ENCODE peak calls at places on chromosomes 6 and 20, in six cellular contexts. N is retinal pigment epithelial cell, Q is cardiac muscle cell, E is testis, V is cardiac fibroblast, I is Peyer's patch. X is an unnamed sample.

GRCh38 chr6:160122744-160123143 is 1.1 kb downstream of the SLC22A1 start:
- DNase-seq in V (no peak), E (no peak), I (no peak), Q (no peak), N (no peak), X (no peak)

GRCh38 chr20:51329845-51330244 is 212.7 kb downstream of the NFATC2 start:
- DNase-seq in Q (no peak), N (no peak), I (no peak), V (no peak), E (no peak), X (no peak)

GRCh38 chr20:52926505-52926904 is 45.7 kb upstream of the TSHZ2 start:
- DNase-seq in I (no peak), E (no peak), Q (no peak), V (no peak), N (no peak), X (no peak)

GRCh38 chr20:10502098-10502526 is 67.0 kb downstream of the SLX4IP start:
- DNase-seq in E (no peak), N (no peak), I (no peak), Q (no peak), V (no peak), X (no peak)

GRCh38 chr6:122530440-122531046 is 58.9 kb upstream of the SERINC1 start:
- DNase-seq in N (peak; percentile 16), Q (peak; percentile 81), I (no peak), V (peak; percentile 80), E (peak; percentile 75), X (peak; percentile 72)

GRCh38 chr6:98842489-98843180 is 8.3 kb downstream of the POU3F2 start:
- DNase-seq in I (peak; percentile 48), N (no peak), V (no peak), Q (peak; percentile 43), E (no peak), X (no peak)

GRCh38 chr6:168908887-168909286 is 344.8 kb downstream of the THBS2 start:
- DNase-seq in I (no peak), Q (no peak), N (no peak), E (no peak), V (peak; percentile 65), X (no peak)

GRCh38 chr6:41278699-41279405 is 7.6 kb downstream of the TREM1 start:
- DNase-seq in Q (peak; percentile 87), I (no peak), V (peak; percentile 69), E (peak; percentile 65), N (no peak), X (peak; percentile 77)

GRCh38 chr20:63366658-63367360 is 5.7 kb upstream of the CHRNA4 start:
- DNase-seq in N (no peak), Q (peak; percentile 48), I (no peak), E (no peak), V (no peak), X (no peak)

DNA sequence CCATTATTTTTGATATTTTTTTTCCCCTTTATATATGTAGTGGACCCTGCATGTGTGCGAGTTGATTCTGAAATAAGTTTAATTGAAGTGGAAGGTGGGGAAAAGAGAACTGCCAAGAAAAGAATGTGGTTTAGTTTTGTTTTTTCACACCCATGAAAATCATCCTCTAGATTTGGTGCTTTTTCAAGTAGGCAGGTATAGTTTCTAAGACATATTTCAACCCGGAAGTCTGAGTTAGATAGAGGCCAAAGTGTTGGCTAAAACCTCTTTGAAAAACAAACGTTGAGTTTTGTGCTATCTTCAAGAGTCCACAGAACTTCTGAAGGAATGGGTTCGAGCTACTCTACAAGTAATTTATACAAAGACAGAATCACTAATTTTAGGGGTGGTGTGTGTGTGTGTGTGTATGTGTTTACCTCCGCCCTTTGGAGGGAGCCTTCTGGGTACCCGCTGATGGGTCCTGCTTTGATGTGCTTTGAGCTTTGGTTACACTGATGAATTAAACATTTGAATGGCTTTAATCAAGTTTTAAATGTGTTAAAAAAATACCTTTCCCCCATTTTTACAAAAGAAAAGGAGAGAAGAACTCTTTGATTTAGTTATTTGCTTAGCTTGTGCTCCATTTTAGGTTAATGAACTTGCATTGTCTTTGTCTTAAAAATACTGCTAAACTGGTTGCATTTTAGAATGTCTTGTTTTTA is 2.5 kb downstream of the RREB1 start:
- DNase-seq in Q (no peak), N (no peak), V (no peak), I (no peak), E (no peak), X (no peak)
- H3K4me3 ChIP-seq in Q (peak overlapping the region; percentile 89), N (no peak overlapping the region), V (peak overlapping the region; percentile 93), I (no peak overlapping the region), E (peak overlapping the region; percentile 94), X (peak overlapping the region; percentile 92)

DNA sequence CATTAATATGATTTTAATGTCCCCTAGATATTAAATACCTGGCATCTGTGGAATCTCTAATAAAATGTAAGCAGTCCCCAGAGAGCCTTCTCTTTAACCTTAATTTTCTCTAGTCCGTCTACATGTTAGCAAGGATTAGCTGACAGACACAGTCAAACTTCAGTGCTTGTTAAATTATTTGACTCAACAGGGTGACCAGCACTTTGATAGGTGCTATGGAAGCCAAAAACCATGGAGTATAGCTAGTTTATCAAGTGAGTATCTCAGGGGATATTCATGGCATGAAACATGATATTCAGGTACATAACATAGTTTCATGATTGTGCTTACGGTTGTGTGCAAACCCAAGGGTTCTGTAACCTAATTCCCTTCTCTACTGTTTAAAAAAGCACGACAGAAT is 3.9 kb downstream of the RHAG start:
- DNase-seq in I (no peak), V (no peak), Q (no peak), E (no peak), N (no peak), X (no peak)
- H3K4me3 ChIP-seq in I (no peak overlapping the region), V (no peak overlapping the region), Q (no peak overlapping the region), E (no peak overlapping the region), N (no peak overlapping the region), X (no peak overlapping the region)

GRCh38 chr6:15250440-15251168 is 4.7 kb downstream of the JARID2 start:
- DNase-seq in I (no peak), Q (no peak), V (no peak), N (no peak), E (no peak), X (no peak)
- H3K4me3 ChIP-seq in I (no peak overlapping the region), Q (no peak overlapping the region), V (no peak overlapping the region), N (no peak overlapping the region), E (no peak overlapping the region), X (no peak overlapping the region)

GRCh38 chr6:26577720-26578072 is 19.1 kb upstream of the ABT1 start:
- DNase-seq in N (no peak), V (no peak), Q (no peak), I (peak; percentile 24), E (no peak), X (no peak)
- H3K4me3 ChIP-seq in N (peak overlapping the region; percentile 52), V (peak overlapping the region; percentile 58), Q (peak overlapping the region; percentile 15), I (no peak overlapping the region), E (peak overlapping the region; percentile 42), X (peak overlapping the region; percentile 27)

DNA sequence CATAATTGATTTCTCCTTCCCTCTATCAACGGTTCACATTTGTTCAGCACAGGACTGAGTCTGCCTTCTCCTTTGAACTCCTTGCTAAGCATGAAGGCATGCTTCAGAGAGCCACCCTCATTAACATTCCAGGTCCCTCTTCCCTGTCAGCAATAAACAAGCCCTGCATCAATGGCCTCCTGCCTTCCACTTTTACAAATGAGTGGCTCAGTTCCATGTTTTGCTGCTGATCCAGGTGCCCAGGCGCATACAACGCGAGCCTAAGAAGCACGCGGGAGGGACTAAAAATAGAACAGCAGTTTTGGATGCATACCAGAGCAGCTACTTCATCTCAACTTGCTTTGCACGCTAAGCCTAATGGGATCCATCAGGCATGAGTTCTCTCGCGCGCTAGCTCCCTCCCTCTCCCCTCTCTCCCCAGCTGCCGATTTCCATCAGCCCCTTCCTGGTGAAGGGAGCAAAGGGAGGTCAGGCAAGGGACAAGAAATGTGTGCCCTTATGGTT is 53.4 kb downstream of the TRAF3IP2 start:
- DNase-seq in V (peak; percentile 95), N (peak; percentile 99), Q (peak; percentile 95), E (peak; percentile 89), I (no peak), X (no peak)
- H3K4me3 ChIP-seq in V (no peak overlapping the region), N (peak overlapping the region; percentile 7), Q (no peak overlapping the region), E (no peak overlapping the region), I (no peak overlapping the region), X (no peak overlapping the region)

DNA sequence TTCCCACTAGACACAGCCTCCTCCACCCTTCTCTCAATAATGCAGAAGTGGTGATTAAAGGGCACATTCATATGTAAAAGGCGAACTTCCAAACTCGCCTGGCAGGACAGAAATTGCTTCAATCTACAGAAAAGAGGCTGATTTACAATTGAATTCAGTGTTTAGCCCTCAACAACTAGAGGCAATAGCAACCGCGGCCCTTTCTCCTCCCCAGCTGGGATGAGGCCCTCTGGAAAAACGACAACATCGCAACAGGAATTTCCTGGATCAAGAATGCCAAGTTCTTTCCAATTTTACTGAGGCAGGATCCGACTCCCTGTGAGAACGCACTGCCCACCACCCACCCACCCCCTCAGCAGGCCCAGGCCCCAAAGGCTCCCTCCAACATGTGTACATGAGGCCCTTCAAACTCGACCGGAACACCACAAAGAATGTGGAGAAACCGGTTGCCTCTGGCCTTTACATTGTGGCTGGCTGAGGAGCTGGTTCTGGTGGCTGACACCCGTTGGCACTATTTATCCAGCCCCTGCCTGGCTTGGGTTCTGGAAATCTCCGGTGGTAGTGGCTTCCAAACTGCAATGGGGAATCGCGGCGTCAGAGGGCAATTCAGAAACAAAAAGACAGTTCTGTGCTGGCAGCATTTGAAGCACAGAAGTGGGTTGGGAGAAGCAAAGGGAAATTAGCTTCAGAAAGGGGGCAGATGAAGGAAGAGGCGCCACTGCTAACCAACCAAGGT is 36.8 kb downstream of the ZMYND8 start:
- DNase-seq in E (no peak), I (peak; percentile 61), N (no peak), Q (peak; percentile 41), V (peak; percentile 96), X (no peak)
- H3K4me3 ChIP-seq in E (no peak overlapping the region), I (no peak overlapping the region), N (no peak overlapping the region), Q (no peak overlapping the region), V (peak overlapping the region; percentile 45), X (no peak overlapping the region)

GRCh38 chr20:1720226-1720625 is 62.6 kb upstream of the SIRPG start:
- DNase-seq in Q (no peak), V (no peak), I (no peak), E (no peak), N (no peak), X (no peak)

GRCh38 chr20:1722513-1723050 is 65.0 kb upstream of the SIRPG start:
- DNase-seq in E (no peak), Q (no peak), I (no peak), N (no peak), V (no peak), X (no peak)

GRCh38 chr20:1718604-1719384 is 61.2 kb upstream of the SIRPG start:
- DNase-seq in E (no peak), I (no peak), V (peak; percentile 63), N (no peak), Q (no peak), X (no peak)

GRCh38 chr20:1720845-1721475 is 63.4 kb upstream of the SIRPG start:
- DNase-seq in N (no peak), E (no peak), I (no peak), Q (no peak), V (no peak), X (no peak)

GRCh38 chr20:1721687-1722512 is 64.3 kb upstream of the SIRPG start:
- DNase-seq in I (no peak), E (no peak), Q (no peak), V (no peak), N (no peak), X (peak; percentile 89)
- H3K4me3 ChIP-seq in I (no peak overlapping the region), E (no peak overlapping the region), Q (no peak overlapping the region), V (no peak overlapping the region), N (no peak overlapping the region), X (no peak overlapping the region)